ENCODE peak calls at places on chromosome 18, in six cellular contexts. X is GM04504; I is SW480; L is stimulated activated naive CD8-positive, alpha-beta T cell treated with anti-CD3 and anti-CD28 coated beads, Interleukin-15, Interleukin-2, amounts not matched to agents 100 U/mL and 50 U/mL, for 24 hours; K is caudate nucleus; A is HTR-8/SVneo. M is an unnamed sample.

GRCh38 chr18:79590191-79591039 is 89.2 kb upstream of the CTDP1 start:
- DNase-seq in X (no peak), I (no peak), L (no peak), K (no peak), A (no peak), M (peak; percentile 61)

GRCh38 chr18:27599202-27599829 is 414.2 kb upstream of the CHST9 start:
- DNase-seq in X (peak; percentile 10), I (peak; percentile 11), L (peak; percentile 35), K (no peak), A (peak; percentile 8), M (peak; percentile 33)

GRCh38 chr18:37429768-37430167 is 135.8 kb downstream of the CELF4 start:
- DNase-seq in X (no peak), I (no peak), L (no peak), K (no peak), A (no peak), M (no peak)

GRCh38 chr18:69814861-69815385 is 132.8 kb downstream of the CD226 start:
- DNase-seq in X (no peak), I (no peak), L (no peak), K (no peak), A (no peak), M (no peak)

GRCh38 chr18:8706981-8707940 is 1.9 kb downstream of the MTCL1 start:
- DNase-seq in X (peak; percentile 57), I (peak; percentile 56), L (peak; percentile 14), K (peak; percentile 57), A (no peak), M (peak; percentile 75)

GRCh38 chr18:34117319-34117718 is 107.4 kb downstream of the NOL4 start:
- DNase-seq in X (no peak), I (no peak), L (no peak), K (no peak), A (no peak), M (no peak)

GRCh38 chr18:26741041-26741440 is 124.5 kb downstream of the AQP4 start:
- DNase-seq in X (no peak), I (no peak), L (no peak), K (no peak), A (no peak), M (no peak)

GRCh38 chr18:36719630-36720029 is 109.2 kb downstream of the TPGS2 start:
- DNase-seq in X (no peak), I (no peak), L (no peak), K (no peak), A (no peak), M (no peak)

GRCh38 chr18:21303913-21304312 is 61.9 kb downstream of the GREB1L start:
- DNase-seq in X (no peak), I (peak; percentile 77), L (no peak), K (no peak), A (no peak), M (no peak)

GRCh38 chr18:9137168-9138066 is 836 bp downstream of the ANKRD12 start:
- DNase-seq in X (no peak), I (peak; percentile 78), L (peak; percentile 74), K (peak; percentile 73), A (peak; percentile 51), M (peak; percentile 77)

GRCh38 chr18:22349317-22349898 is 68.3 kb downstream of the CTAGE1 start:
- DNase-seq in X (no peak), I (no peak), L (no peak), K (no peak), A (no peak), M (no peak)

GRCh38 chr18:9808530-9809241 is 77.1 kb upstream of the TXNDC2 start:
- DNase-seq in X (no peak), I (no peak), L (no peak), K (no peak), A (no peak), M (peak; percentile 66)

GRCh38 chr18:73895701-73896100 is 251.9 kb downstream of the FBXO15 start:
- DNase-seq in X (no peak), I (no peak), L (no peak), K (no peak), A (no peak), M (no peak)

GRCh38 chr18:48649231-48649630 is 110.4 kb downstream of the CTIF start:
- DNase-seq in X (no peak), I (no peak), L (no peak), K (no peak), A (no peak), M (no peak)

GRCh38 chr18:49561127-49561376 is 805 bp upstream of the LIPG start:
- DNase-seq in X (no peak), I (no peak), L (no peak), K (no peak), A (no peak), M (no peak)

GRCh38 chr18:80104364-80104779 is 4.7 kb upstream of the ADNP2 start:
- DNase-seq in X (no peak), I (no peak), L (no peak), K (no peak), A (no peak), M (peak; percentile 25)

GRCh38 chr18:10404148-10404547 is 50.3 kb upstream of the APCDD1 start:
- DNase-seq in X (no peak), I (no peak), L (no peak), K (peak; percentile 17), A (no peak), M (no peak)

M was measured in AG10803.